ENCODE peak calls at places on chromosomes 12 and 14, in nine cellular contexts. One of them, this sample, is unnamed.

GRCh38 chr12:101336400-101336799 is 56.5 kb downstream of the UTP20 start:
- DNase-seq in CD4-positive, CD25-positive, alpha-beta regulatory T cell: no peak
- DNase-seq in body of pancreas: no peak
- DNase-seq in dorsolateral prefrontal cortex: no peak
- DNase-seq in fibroblast of lung: no peak
- DNase-seq in heart right ventricle: no peak
- DNase-seq in cardiac muscle cell: no peak
- DNase-seq in esophagus squamous epithelium: no peak
- DNase-seq in OCI-LY7: no peak
- DNase-seq in this sample: no peak

GRCh38 chr12:75684678-75685620 is 173.5 kb upstream of the KRR1 start:
- DNase-seq in CD4-positive, CD25-positive, alpha-beta regulatory T cell: no peak
- DNase-seq in body of pancreas: no peak
- DNase-seq in dorsolateral prefrontal cortex: no peak
- DNase-seq in fibroblast of lung: peak
- DNase-seq in heart right ventricle: no peak
- DNase-seq in cardiac muscle cell: peak
- DNase-seq in esophagus squamous epithelium: no peak
- DNase-seq in OCI-LY7: no peak
- DNase-seq in this sample: no peak

GRCh38 chr12:122951979-122952892 is 14.0 kb downstream of the ABCB9 start:
- DNase-seq in CD4-positive, CD25-positive, alpha-beta regulatory T cell: peak
- DNase-seq in body of pancreas: peak
- DNase-seq in dorsolateral prefrontal cortex: peak
- DNase-seq in fibroblast of lung: peak
- DNase-seq in heart right ventricle: peak
- DNase-seq in cardiac muscle cell: peak
- DNase-seq in esophagus squamous epithelium: no peak
- DNase-seq in OCI-LY7: peak
- DNase-seq in this sample: peak

GRCh38 chr12:121804417-121805111 is 755 bp downstream of the SETD1B start:
- DNase-seq in CD4-positive, CD25-positive, alpha-beta regulatory T cell: peak
- DNase-seq in body of pancreas: peak
- DNase-seq in dorsolateral prefrontal cortex: no peak
- DNase-seq in fibroblast of lung: no peak
- DNase-seq in heart right ventricle: no peak
- DNase-seq in cardiac muscle cell: peak
- DNase-seq in esophagus squamous epithelium: no peak
- DNase-seq in OCI-LY7: peak
- DNase-seq in this sample: peak

GRCh38 chr12:89126712-89127111 is 225.6 kb downstream of the DUSP6 start:
- DNase-seq in CD4-positive, CD25-positive, alpha-beta regulatory T cell: no peak
- DNase-seq in body of pancreas: no peak
- DNase-seq in dorsolateral prefrontal cortex: no peak
- DNase-seq in fibroblast of lung: peak
- DNase-seq in heart right ventricle: no peak
- DNase-seq in cardiac muscle cell: peak
- DNase-seq in esophagus squamous epithelium: no peak
- DNase-seq in OCI-LY7: no peak
- DNase-seq in this sample: no peak

GRCh38 chr12:57609781-57610552 is 1.3 kb upstream of the ARHGEF25 start:
- DNase-seq in CD4-positive, CD25-positive, alpha-beta regulatory T cell: no peak
- DNase-seq in body of pancreas: no peak
- DNase-seq in dorsolateral prefrontal cortex: no peak
- DNase-seq in fibroblast of lung: no peak
- DNase-seq in heart right ventricle: peak
- DNase-seq in cardiac muscle cell: no peak
- DNase-seq in esophagus squamous epithelium: no peak
- DNase-seq in OCI-LY7: no peak
- DNase-seq in this sample: peak

GRCh38 chr12:93125126-93125525 is 196.0 kb upstream of the EEA1 start:
- DNase-seq in CD4-positive, CD25-positive, alpha-beta regulatory T cell: no peak
- DNase-seq in body of pancreas: no peak
- DNase-seq in dorsolateral prefrontal cortex: no peak
- DNase-seq in fibroblast of lung: no peak
- DNase-seq in heart right ventricle: no peak
- DNase-seq in cardiac muscle cell: no peak
- DNase-seq in esophagus squamous epithelium: no peak
- DNase-seq in OCI-LY7: no peak
- DNase-seq in this sample: no peak

GRCh38 chr14:77098470-77099353 is 654 bp downstream of the CIPC start:
- DNase-seq in CD4-positive, CD25-positive, alpha-beta regulatory T cell: peak
- DNase-seq in body of pancreas: peak
- DNase-seq in dorsolateral prefrontal cortex: peak
- DNase-seq in fibroblast of lung: no peak
- DNase-seq in heart right ventricle: peak
- DNase-seq in cardiac muscle cell: no peak
- DNase-seq in esophagus squamous epithelium: peak
- DNase-seq in OCI-LY7: peak
- DNase-seq in this sample: peak

DNA sequence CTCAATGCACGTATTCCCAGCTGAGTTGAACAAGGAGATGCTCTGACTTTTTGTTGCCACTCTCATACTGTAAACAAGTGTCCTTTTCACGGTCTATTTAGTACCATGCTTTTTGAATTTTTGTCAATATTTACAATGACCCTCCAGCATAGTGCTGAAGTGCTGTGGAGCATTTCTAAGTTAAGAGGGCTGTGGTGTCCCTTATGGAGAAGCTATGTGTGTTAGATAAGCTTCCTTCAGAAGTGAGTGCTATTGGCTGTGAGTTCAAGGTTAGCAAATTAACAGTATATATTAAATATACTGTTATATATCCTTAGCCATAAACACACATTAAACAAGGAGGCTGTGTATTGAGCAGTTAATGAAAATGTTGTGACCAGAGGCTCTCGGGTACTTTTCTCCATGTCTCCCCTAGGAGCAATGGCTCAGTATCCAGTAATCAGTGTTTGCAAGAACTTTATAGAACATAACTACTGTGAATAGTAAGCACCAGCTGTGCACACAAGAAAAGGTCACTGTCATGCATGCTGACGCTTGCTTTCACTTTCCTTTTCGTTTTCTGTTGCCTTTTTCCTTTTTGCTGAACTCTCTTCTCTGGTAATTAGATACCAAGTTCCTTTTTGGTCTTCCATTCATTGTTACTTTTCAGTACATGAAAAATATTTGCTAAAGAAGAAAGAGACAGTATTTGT is 187.2 kb upstream of the NEDD1 start:
- DNase-seq in CD4-positive, CD25-positive, alpha-beta regulatory T cell: peak
- DNase-seq in body of pancreas: peak
- DNase-seq in dorsolateral prefrontal cortex: no peak
- DNase-seq in fibroblast of lung: peak
- DNase-seq in heart right ventricle: no peak
- DNase-seq in cardiac muscle cell: peak
- DNase-seq in esophagus squamous epithelium: no peak
- DNase-seq in OCI-LY7: peak
- DNase-seq in this sample: no peak
- H3K27ac ChIP-seq in CD4-positive, CD25-positive, alpha-beta regulatory T cell: peak
- H3K27ac ChIP-seq in body of pancreas: peak
- H3K27ac ChIP-seq in dorsolateral prefrontal cortex: no peak
- H3K27ac ChIP-seq in fibroblast of lung: peak
- H3K27ac ChIP-seq in heart right ventricle: no peak
- H3K27ac ChIP-seq in cardiac muscle cell: no peak
- H3K27ac ChIP-seq in esophagus squamous epithelium: peak
- H3K27ac ChIP-seq in OCI-LY7: no peak
- H3K27ac ChIP-seq in this sample: peak

GRCh38 chr14:61754627-61755381 is 7.4 kb upstream of the SNAPC1 start:
- DNase-seq in CD4-positive, CD25-positive, alpha-beta regulatory T cell: no peak
- DNase-seq in body of pancreas: no peak
- DNase-seq in dorsolateral prefrontal cortex: no peak
- DNase-seq in fibroblast of lung: peak
- DNase-seq in heart right ventricle: no peak
- DNase-seq in cardiac muscle cell: peak
- DNase-seq in esophagus squamous epithelium: no peak
- DNase-seq in OCI-LY7: no peak
- DNase-seq in this sample: no peak

GRCh38 chr14:61751475-61751989 is 10.7 kb upstream of the SNAPC1 start:
- DNase-seq in CD4-positive, CD25-positive, alpha-beta regulatory T cell: no peak
- DNase-seq in body of pancreas: no peak
- DNase-seq in dorsolateral prefrontal cortex: no peak
- DNase-seq in fibroblast of lung: no peak
- DNase-seq in heart right ventricle: no peak
- DNase-seq in cardiac muscle cell: peak
- DNase-seq in esophagus squamous epithelium: no peak
- DNase-seq in OCI-LY7: no peak
- DNase-seq in this sample: no peak

GRCh38 chr14:61756135-61756534 is 6.1 kb upstream of the SNAPC1 start:
- DNase-seq in CD4-positive, CD25-positive, alpha-beta regulatory T cell: no peak
- DNase-seq in body of pancreas: no peak
- DNase-seq in dorsolateral prefrontal cortex: no peak
- DNase-seq in fibroblast of lung: no peak
- DNase-seq in heart right ventricle: no peak
- DNase-seq in cardiac muscle cell: peak
- DNase-seq in esophagus squamous epithelium: no peak
- DNase-seq in OCI-LY7: no peak
- DNase-seq in this sample: no peak

GRCh38 chr14:61752626-61753025 is 9.6 kb upstream of the SNAPC1 start:
- DNase-seq in CD4-positive, CD25-positive, alpha-beta regulatory T cell: no peak
- DNase-seq in body of pancreas: no peak
- DNase-seq in dorsolateral prefrontal cortex: no peak
- DNase-seq in fibroblast of lung: peak
- DNase-seq in heart right ventricle: no peak
- DNase-seq in cardiac muscle cell: peak
- DNase-seq in esophagus squamous epithelium: no peak
- DNase-seq in OCI-LY7: peak
- DNase-seq in this sample: no peak

GRCh38 chr14:61753631-61754030 is 8.6 kb upstream of the SNAPC1 start:
- DNase-seq in CD4-positive, CD25-positive, alpha-beta regulatory T cell: no peak
- DNase-seq in body of pancreas: no peak
- DNase-seq in dorsolateral prefrontal cortex: no peak
- DNase-seq in fibroblast of lung: no peak
- DNase-seq in heart right ventricle: no peak
- DNase-seq in cardiac muscle cell: peak
- DNase-seq in esophagus squamous epithelium: no peak
- DNase-seq in OCI-LY7: peak
- DNase-seq in this sample: no peak
- H3K27ac ChIP-seq in CD4-positive, CD25-positive, alpha-beta regulatory T cell: no peak
- H3K27ac ChIP-seq in body of pancreas: no peak
- H3K27ac ChIP-seq in dorsolateral prefrontal cortex: no peak
- H3K27ac ChIP-seq in fibroblast of lung: no peak
- H3K27ac ChIP-seq in heart right ventricle: no peak
- H3K27ac ChIP-seq in cardiac muscle cell: peak
- H3K27ac ChIP-seq in esophagus squamous epithelium: no peak
- H3K27ac ChIP-seq in OCI-LY7: no peak
- H3K27ac ChIP-seq in this sample: no peak

DNA sequence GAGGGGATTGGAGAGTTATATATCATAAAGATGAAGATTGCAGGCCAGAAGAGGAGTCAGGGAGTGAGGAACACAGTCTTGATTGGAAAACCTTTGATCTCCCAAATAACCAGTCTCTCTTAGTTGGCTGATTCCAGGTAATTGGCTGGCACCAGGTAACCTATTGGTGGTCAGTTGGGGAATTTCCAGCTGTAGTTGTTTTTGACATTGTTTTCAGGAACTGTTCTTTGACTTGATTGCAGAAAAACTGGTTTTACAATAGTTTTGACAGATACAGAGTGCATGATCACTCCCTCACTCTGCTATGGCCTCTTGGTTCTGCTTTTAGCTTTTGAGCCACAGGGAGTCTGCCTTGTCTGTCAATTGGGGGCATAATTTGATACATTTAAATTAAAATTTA is 71.6 kb downstream of the ZNF641 start:
- DNase-seq in CD4-positive, CD25-positive, alpha-beta regulatory T cell: no peak
- DNase-seq in body of pancreas: no peak
- DNase-seq in dorsolateral prefrontal cortex: no peak
- DNase-seq in fibroblast of lung: no peak
- DNase-seq in heart right ventricle: no peak
- DNase-seq in cardiac muscle cell: no peak
- DNase-seq in esophagus squamous epithelium: no peak
- DNase-seq in OCI-LY7: no peak
- DNase-seq in this sample: no peak
- H3K27ac ChIP-seq in CD4-positive, CD25-positive, alpha-beta regulatory T cell: no peak
- H3K27ac ChIP-seq in body of pancreas: peak
- H3K27ac ChIP-seq in dorsolateral prefrontal cortex: no peak
- H3K27ac ChIP-seq in fibroblast of lung: no peak
- H3K27ac ChIP-seq in heart right ventricle: no peak
- H3K27ac ChIP-seq in cardiac muscle cell: no peak
- H3K27ac ChIP-seq in esophagus squamous epithelium: no peak
- H3K27ac ChIP-seq in OCI-LY7: no peak
- H3K27ac ChIP-seq in this sample: no peak

GRCh38 chr12:12600659-12601058 is 11.0 kb upstream of the CREBL2 start:
- DNase-seq in CD4-positive, CD25-positive, alpha-beta regulatory T cell: no peak
- DNase-seq in body of pancreas: no peak
- DNase-seq in dorsolateral prefrontal cortex: no peak
- DNase-seq in fibroblast of lung: no peak
- DNase-seq in heart right ventricle: no peak
- DNase-seq in cardiac muscle cell: no peak
- DNase-seq in esophagus squamous epithelium: no peak
- DNase-seq in OCI-LY7: no peak
- DNase-seq in this sample: no peak

GRCh38 chr12:12598864-12599263 is 12.8 kb upstream of the CREBL2 start:
- DNase-seq in CD4-positive, CD25-positive, alpha-beta regulatory T cell: no peak
- DNase-seq in body of pancreas: no peak
- DNase-seq in dorsolateral prefrontal cortex: no peak
- DNase-seq in fibroblast of lung: no peak
- DNase-seq in heart right ventricle: no peak
- DNase-seq in cardiac muscle cell: no peak
- DNase-seq in esophagus squamous epithelium: no peak
- DNase-seq in OCI-LY7: no peak
- DNase-seq in this sample: no peak

GRCh38 chr12:12604790-12605189 is 6.9 kb upstream of the CREBL2 start:
- DNase-seq in CD4-positive, CD25-positive, alpha-beta regulatory T cell: no peak
- DNase-seq in body of pancreas: no peak
- DNase-seq in dorsolateral prefrontal cortex: no peak
- DNase-seq in fibroblast of lung: no peak
- DNase-seq in heart right ventricle: no peak
- DNase-seq in cardiac muscle cell: no peak
- DNase-seq in esophagus squamous epithelium: no peak
- DNase-seq in OCI-LY7: no peak
- DNase-seq in this sample: no peak

DNA sequence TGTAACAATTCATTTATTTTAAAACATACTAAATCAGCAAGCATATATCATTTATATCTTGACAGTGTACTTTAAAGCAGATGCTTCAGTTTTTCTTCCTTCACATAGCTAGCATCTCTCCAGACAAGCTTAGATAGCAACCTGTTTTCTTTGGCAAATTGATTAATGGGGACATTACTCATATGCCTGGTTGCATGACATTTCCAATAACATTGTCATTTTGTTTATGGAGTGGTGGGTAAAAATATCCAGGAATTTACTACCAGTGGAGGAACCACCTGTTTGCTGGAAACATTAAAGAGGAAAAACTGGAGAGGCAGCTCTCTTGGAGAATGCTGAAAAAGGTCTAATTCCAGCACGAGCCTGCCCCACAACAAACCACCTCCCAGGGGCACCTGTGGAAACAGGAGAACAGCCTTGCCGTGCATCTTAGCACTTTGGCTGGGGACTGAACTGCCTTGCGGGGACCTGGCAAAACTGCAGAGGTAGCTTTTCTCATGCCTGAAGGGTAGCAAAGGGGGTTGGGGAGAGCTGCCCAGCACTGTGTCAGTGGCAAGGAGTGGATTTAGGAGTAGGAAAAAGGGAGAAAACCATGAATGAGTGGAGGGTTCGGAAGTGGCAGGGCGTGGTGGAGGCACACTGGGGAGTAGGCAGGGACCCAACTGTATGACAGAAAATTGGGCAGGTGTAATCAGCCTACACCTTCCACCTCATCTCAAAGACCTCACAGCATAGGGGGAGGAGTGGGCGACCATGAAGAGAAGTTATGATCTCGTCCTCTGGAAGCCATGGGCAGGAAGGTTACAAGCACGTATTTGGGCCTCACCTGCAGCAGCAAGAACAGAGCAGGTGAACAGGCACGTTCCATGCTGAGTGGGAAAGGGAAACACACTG is 11.7 kb upstream of the CREBL2 start:
- DNase-seq in CD4-positive, CD25-positive, alpha-beta regulatory T cell: no peak
- DNase-seq in body of pancreas: no peak
- DNase-seq in dorsolateral prefrontal cortex: no peak
- DNase-seq in fibroblast of lung: peak
- DNase-seq in heart right ventricle: no peak
- DNase-seq in cardiac muscle cell: no peak
- DNase-seq in esophagus squamous epithelium: no peak
- DNase-seq in OCI-LY7: no peak
- DNase-seq in this sample: no peak
- H3K27ac ChIP-seq in CD4-positive, CD25-positive, alpha-beta regulatory T cell: no peak
- H3K27ac ChIP-seq in body of pancreas: no peak
- H3K27ac ChIP-seq in dorsolateral prefrontal cortex: no peak
- H3K27ac ChIP-seq in fibroblast of lung: no peak
- H3K27ac ChIP-seq in heart right ventricle: no peak
- H3K27ac ChIP-seq in cardiac muscle cell: no peak
- H3K27ac ChIP-seq in esophagus squamous epithelium: no peak
- H3K27ac ChIP-seq in OCI-LY7: no peak
- H3K27ac ChIP-seq in this sample: no peak

This sample was measured in uterus.